ENCODE peak calls at places on chromosomes 16 and 17, in nine cellular contexts. H is stimulated activated CD4-positive, alpha-beta T cell treated with anti-CD3 and anti-CD28 coated beads, Interleukin-2, amount 100 ng/mL, for 48 hours; M is bronchial epithelial cell; Z is hippocampal formation; K is HS-5; D is NCI-H774; C is tibial artery; F is NCI-H2171; Q is amniotic stem cell. L is an unnamed sample.

GRCh38 chr17:65099941-65100315 is 37.2 kb upstream of the RGS9 start:
- DNase-seq in Q (no peak), F (no peak), D (peak), Z (no peak), M (peak), C (peak), H (peak), K (peak), L (no peak)

GRCh38 chr17:8315740-8316217 is 5.7 kb downstream of the ARHGEF15 start:
- DNase-seq in D (no peak), H (no peak), Z (no peak), F (no peak), K (no peak), M (no peak), C (no peak), Q (no peak), L (no peak)

GRCh38 chr16:17777461-17777863 is 306.7 kb upstream of the XYLT1 start:
- DNase-seq in F (no peak), C (no peak), H (no peak), D (no peak), Z (no peak), Q (no peak), M (no peak), K (peak), L (no peak)

GRCh38 chr17:8125196-8125946 is 1.5 kb upstream of the HES7 start:
- DNase-seq in Q (no peak), H (peak), K (no peak), M (peak), F (no peak), C (peak), Z (peak), D (peak), L (no peak)

GRCh38 chr17:41667280-41668008 is 21.2 kb upstream of the EIF1 start:
- DNase-seq in Q (no peak), M (no peak), C (no peak), F (no peak), D (no peak), Z (no peak), K (no peak), H (no peak), L (no peak)

GRCh38 chr16:65064131-65064530 is 57.7 kb downstream of the CDH11 start:
- DNase-seq in Z (no peak), Q (no peak), D (no peak), C (no peak), F (no peak), M (peak), H (no peak), K (no peak), L (no peak)

GRCh38 chr17:74730491-74731346 is 6.3 kb upstream of the RAB37 start:
- DNase-seq in M (no peak), H (no peak), F (no peak), Q (no peak), C (no peak), D (no peak), K (no peak), Z (no peak), L (no peak)

GRCh38 chr17:39194985-39195524 is 2.4 kb downstream of the CACNB1 start:
- DNase-seq in H (no peak), D (no peak), Q (no peak), K (no peak), C (no peak), Z (peak), F (no peak), M (no peak), L (no peak)

GRCh38 chr17:78082988-78083387 is 45.6 kb downstream of the TMC6 start:
- DNase-seq in F (peak), D (peak), Q (no peak), M (peak), K (no peak), H (no peak), C (no peak), Z (no peak), L (no peak)

GRCh38 chr17:977163-977562 is 2.4 kb downstream of the NXN start:
- DNase-seq in H (no peak), M (peak), D (no peak), C (no peak), K (no peak), F (no peak), Q (no peak), Z (no peak), L (no peak)

GRCh38 chr16:68848786-68849185 is 5.5 kb downstream of the TANGO6 start:
- DNase-seq in C (no peak), M (no peak), K (no peak), H (no peak), Q (no peak), Z (no peak), F (no peak), D (no peak), L (no peak)

GRCh38 chr16:69100046-69100765 is 5.2 kb upstream of the HAS3 start:
- DNase-seq in M (peak), Q (no peak), K (no peak), Z (no peak), D (no peak), H (no peak), F (no peak), C (no peak), L (no peak)

GRCh38 chr17:82642022-82642421 is 6.2 kb downstream of the WDR45B start:
- DNase-seq in Z (no peak), M (no peak), H (no peak), C (no peak), F (no peak), Q (no peak), D (no peak), K (no peak), L (no peak)

GRCh38 chr17:10265100-10265810 is 66.8 kb upstream of the GAS7 start:
- DNase-seq in M (no peak), Z (no peak), C (no peak), H (no peak), Q (peak), K (peak), D (no peak), F (no peak), L (no peak)

GRCh38 chr17:69175812-69176517 is 34.3 kb upstream of the ABCA6 start:
- DNase-seq in F (no peak), Z (no peak), C (no peak), K (peak), M (peak), Q (peak), D (no peak), H (no peak), L (no peak)

GRCh38 chr17:65472602-65473001 is 88.8 kb downstream of the AXIN2 start:
- DNase-seq in F (no peak), M (no peak), C (peak), Q (no peak), K (no peak), D (no peak), H (no peak), Z (no peak), L (no peak)

GRCh38 chr17:65013613-65014391 is 42.7 kb downstream of the GNA13 start:
- DNase-seq in D (no peak), C (no peak), Q (no peak), K (no peak), M (peak), F (no peak), H (no peak), Z (no peak), L (no peak)

GRCh38 chr16:8588703-8589292 is 1.5 kb downstream of the TMEM114 start:
- DNase-seq in Q (no peak), Z (no peak), H (no peak), C (no peak), D (no peak), M (no peak), K (no peak), F (no peak), L (no peak)

GRCh38 chr17:83173180-83173996 is 94.0 kb downstream of the METRNL start:
- DNase-seq in H (no peak), C (no peak), Q (no peak), D (no peak), Z (no peak), F (no peak), K (no peak), M (no peak), L (no peak)

GRCh38 chr17:45031231-45032149 is 19.9 kb downstream of the DCAKD start:
- DNase-seq in M (no peak), H (no peak), F (no peak), Q (no peak), D (no peak), K (no peak), C (no peak), Z (no peak), L (no peak)

GRCh38 chr17:56765449-56765848 is 68.3 kb downstream of the C17orf67 start:
- DNase-seq in F (no peak), Z (no peak), H (no peak), D (no peak), M (no peak), Q (no peak), K (no peak), C (no peak), L (no peak)

GRCh38 chr17:56717471-56717870 is 116.2 kb downstream of the C17orf67 start:
- DNase-seq in Z (no peak), H (no peak), C (no peak), D (no peak), Q (no peak), K (no peak), M (peak), F (no peak), L (no peak)

GRCh38 chr17:7977805-7978204 is 24.6 kb upstream of the GUCY2D start:
- DNase-seq in Q (no peak), C (no peak), Z (no peak), F (no peak), H (no peak), D (no peak), K (no peak), M (no peak), L (no peak)

GRCh38 chr16:66495440-66495839 is 54.5 kb downstream of the TK2 start:
- DNase-seq in Z (no peak), H (no peak), K (no peak), C (peak), F (no peak), D (no peak), Q (no peak), M (no peak), L (no peak)

GRCh38 chr17:7220593-7221280 is 999 bp downstream of the ACADVL start:
- DNase-seq in Q (no peak), C (peak), F (no peak), H (peak), K (no peak), M (peak), Z (peak), D (no peak), L (peak)

GRCh38 chr17:70520447-70520846 is 351.1 kb downstream of the KCNJ2 start:
- DNase-seq in H (no peak), D (peak), Z (no peak), M (peak), C (no peak), K (no peak), F (no peak), Q (no peak), L (no peak)

L was measured in LNCaP clone FGC.